ENCODE peak calls at places on chromosomes 12 and 14, in ten cellular contexts. I is HCT116; O is pancreas; D is posterior cingulate gyrus; N is NCI-H345; U is C1 segment of cervical spinal cord; A is activated effector memory CD4-positive, alpha-beta T cell treated with anti-CD3 and anti-CD28 coated beads, Interleukin-2, amount 50 U/mL, for 16 hours; Q is RWPE1; G is stimulated activated CD4-positive, alpha-beta T cell treated with anti-CD3 and anti-CD28 coated beads, TNF-alpha, amount 100 ng/mL, for 4 hours; T is GM04504. H is an unnamed sample.

GRCh38 chr12:26097046-26097878 is 27.6 kb downstream of the BHLHE41 start:
- DNase-seq in I (peak; percentile 53), T (peak; percentile 43), D (peak; percentile 68), N (peak; percentile 61), G (peak; percentile 9), U (peak; percentile 70), Q (peak; percentile 87), O (peak; percentile 56), A (peak; percentile 80), H (peak; percentile 84)

GRCh38 chr14:75702606-75703261 is 41.7 kb downstream of the TTLL5 start:
- DNase-seq in N (no peak), G (no peak), O (peak; percentile 25), A (no peak), T (no peak), D (no peak), U (peak; percentile 43), I (no peak), Q (no peak), H (no peak)

GRCh38 chr14:56351861-56352260 is 227.7 kb upstream of the TMEM260 start:
- DNase-seq in N (no peak), A (no peak), D (no peak), Q (peak; percentile 8), T (peak; percentile 40), U (no peak), I (no peak), O (no peak), G (no peak), H (no peak)

GRCh38 chr12:78261901-78262300 is 431.2 kb downstream of the NAV3 start:
- DNase-seq in A (no peak), D (no peak), U (no peak), N (no peak), Q (no peak), O (no peak), I (no peak), G (no peak), T (no peak), H (no peak)

GRCh38 chr14:68695326-68695768 is 97.5 kb downstream of the ZFP36L1 start:
- DNase-seq in N (no peak), T (peak; percentile 99), A (peak; percentile 70), U (no peak), Q (peak; percentile 100), O (no peak), I (peak; percentile 91), D (no peak), G (no peak), H (no peak)

GRCh38 chr12:119020377-119021360 is 39.3 kb downstream of the SRRM4 start:
- DNase-seq in T (no peak), A (no peak), Q (no peak), O (peak; percentile 20), N (no peak), I (peak; percentile 36), U (no peak), D (no peak), G (no peak), H (peak; percentile 46)

GRCh38 chr14:75724414-75725204 is 63.6 kb downstream of the TTLL5 start:
- DNase-seq in I (no peak), D (no peak), T (no peak), U (no peak), N (no peak), O (no peak), G (no peak), A (no peak), Q (no peak), H (no peak)

GRCh38 chr12:90098132-90098779 is 389.6 kb upstream of the ATP2B1 start:
- DNase-seq in A (no peak), I (no peak), U (no peak), T (no peak), O (no peak), D (no peak), G (no peak), Q (no peak), N (no peak), H (no peak)

GRCh38 chr12:94706250-94706661 is 55.9 kb upstream of the TMCC3 start:
- DNase-seq in D (no peak), U (no peak), G (no peak), A (no peak), I (no peak), N (no peak), Q (no peak), O (no peak), T (no peak), H (no peak)

GRCh38 chr12:76713130-76713529 is 50.8 kb upstream of the ZDHHC17 start:
- DNase-seq in O (no peak), I (no peak), D (no peak), A (no peak), N (no peak), G (no peak), Q (no peak), U (no peak), T (no peak), H (no peak)

GRCh38 chr12:124680863-124681778 is 113.7 kb upstream of the NCOR2 start:
- DNase-seq in O (no peak), G (no peak), U (no peak), Q (peak; percentile 97), N (no peak), T (peak; percentile 94), A (no peak), I (peak; percentile 79), D (no peak), H (no peak)

GRCh38 chr12:127485528-127485927 is 781.4 kb upstream of the TMEM132C start:
- DNase-seq in Q (peak; percentile 68), T (peak; percentile 80), D (no peak), A (no peak), N (no peak), U (no peak), I (no peak), G (no peak), O (no peak), H (peak; percentile 83)

GRCh38 chr12:2267624-2268477 is 215.1 kb downstream of the CACNA1C start:
- DNase-seq in O (no peak), G (no peak), U (no peak), I (no peak), N (no peak), T (peak; percentile 68), D (no peak), A (no peak), Q (no peak), H (no peak)

H was measured in head of caudate nucleus.